ENCODE peak calls at places on chromosomes 5 and 9, in four cellular contexts. V is A549, P is uterus, R is IMR-90. K is an unnamed sample.

GRCh38 chr9:96317335-96317980 is 15.5 kb upstream of the HSD17B3 start:
- DNase-seq in P (peak; percentile 36), R (peak; percentile 70), V (peak; percentile 69), K (peak; percentile 38)

GRCh38 chr5:31854181-31854624 is 215.3 kb downstream of the PDZD2 start:
- DNase-seq in R (peak; percentile 26), V (no peak), P (peak; percentile 62), K (no peak)

GRCh38 chr5:172150514-172151425 is 37.3 kb downstream of the STK10 start:
- DNase-seq in P (no peak), V (no peak), R (peak; percentile 24), K (peak; percentile 70)

GRCh38 chr5:93294184-93294583 is 286.8 kb downstream of the NR2F1-AS1 start:
- DNase-seq in P (no peak), R (peak; percentile 63), V (no peak), K (no peak)

GRCh38 chr5:71586052-71586940 is 844 bp upstream of the MCCC2 start:
- DNase-seq in P (no peak), V (peak; percentile 24), R (peak; percentile 11), K (peak; percentile 45)

GRCh38 chr9:6938447-6938846 is 180.7 kb downstream of the KDM4C start:
- DNase-seq in R (peak; percentile 95), V (no peak), P (no peak), K (no peak)

GRCh38 chr9:112377087-112377486 is 2.8 kb upstream of the HSDL2 start:
- DNase-seq in R (no peak), V (no peak), P (no peak), K (no peak)

GRCh38 chr9:15509931-15510788 is 610 bp downstream of the PSIP1 start:
- DNase-seq in P (peak; percentile 39), R (no peak), V (peak; percentile 20), K (peak; percentile 27)

GRCh38 chr5:37756248-37756647 is 83.6 kb downstream of the GDNF start:
- DNase-seq in V (no peak), R (no peak), P (no peak), K (no peak)

GRCh38 chr9:129305246-129305645 is 127.2 kb upstream of the IER5L start:
- DNase-seq in V (no peak), P (no peak), R (no peak), K (peak; percentile 9)

GRCh38 chr5:109146611-109147010 is 263.2 kb downstream of the PJA2 start:
- DNase-seq in V (no peak), P (no peak), R (peak; percentile 42), K (no peak)
- TF ChIP-seq POLR2A in V (no peak), P (no peak), R (no peak), K (no peak)

GRCh38 chr9:8384126-8384525 is 584.5 kb upstream of the DMAC1 start:
- DNase-seq in R (no peak), V (no peak), P (no peak), K (no peak)
- H3K9me3 ChIP-seq in R (peaks cover 3% of the 10 kb centered on the region), V (no peaks in the 10 kb centered on the region), P (no peaks in the 10 kb centered on the region), K (no peaks in the 10 kb centered on the region)

DNA sequence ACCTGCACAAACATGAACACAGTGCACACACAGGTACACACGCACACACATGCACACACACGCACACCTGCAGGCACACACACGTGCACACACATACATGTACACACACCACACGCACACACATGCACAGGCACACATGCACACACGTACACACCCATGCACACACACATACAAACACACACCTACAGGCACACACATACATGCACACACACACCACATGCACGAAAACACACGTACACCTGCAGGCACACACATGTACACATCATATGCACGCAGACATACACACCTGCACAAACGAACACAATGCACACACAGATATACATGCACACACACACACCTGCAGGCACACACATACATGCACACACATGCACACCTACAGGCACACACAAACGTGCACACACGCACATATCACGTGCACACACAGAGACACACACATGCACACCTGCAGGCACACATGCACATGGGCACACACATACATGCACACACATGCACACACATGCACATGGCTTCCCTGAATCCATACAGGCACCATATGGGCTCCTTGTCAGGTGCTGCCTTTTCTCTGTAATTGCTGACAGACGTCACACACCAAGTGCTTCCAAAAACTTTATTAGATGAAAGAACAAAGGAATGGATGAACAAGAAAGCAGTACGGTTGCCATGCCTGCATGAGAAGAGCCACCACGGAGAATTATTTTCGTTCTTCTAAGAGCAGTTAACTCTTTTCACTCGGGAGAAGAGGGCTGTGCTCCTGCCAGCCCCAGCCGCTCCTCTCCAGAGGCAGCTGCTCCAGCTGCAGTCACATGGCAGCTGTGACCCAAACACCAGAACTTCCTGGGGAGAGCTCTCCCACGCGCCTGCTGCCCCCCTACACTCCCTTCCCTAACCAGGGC is 57.2 kb downstream of the EXD3 start:
- DNase-seq in R (no peak), V (no peak), P (peak; percentile 5), K (no peak)
- TF ChIP-seq POLR2A in R (no peak), V (peak; percentile 20), P (no peak), K (no peak)

GRCh38 chr5:165956854-165957253 is 2334.6 kb upstream of the WWC1 start:
- DNase-seq in P (no peak), R (no peak), V (no peak), K (no peak)
- H3K9me3 ChIP-seq in P (no peaks in the 10 kb centered on the region), R (peaks cover 3% of the 10 kb centered on the region), V (no peaks in the 10 kb centered on the region), K (no peaks in the 10 kb centered on the region)

GRCh38 chr5:83470516-83470915 is 1.0 kb upstream of the VCAN start:
- DNase-seq in P (no peak), R (no peak), V (no peak), K (no peak)

GRCh38 chr5:83470920-83471404 is 582 bp upstream of the VCAN start:
- DNase-seq in P (no peak), R (no peak), V (no peak), K (peak; percentile 19)

GRCh38 chr5:83472508-83473343 is 1.2 kb downstream of the VCAN start:
- DNase-seq in P (peak; percentile 33), R (no peak), V (peak; percentile 39), K (peak; percentile 46)

GRCh38 chr5:83472213-83472507 is 616 bp downstream of the VCAN start:
- DNase-seq in V (no peak), R (no peak), P (no peak), K (no peak)

GRCh38 chr5:83471405-83472212 is at the start of gene VCAN:
- DNase-seq in R (peak; percentile 82), P (peak; percentile 40), V (peak; percentile 47), K (peak; percentile 49)
- TF ChIP-seq POLR2A in R (peak; percentile 49), P (no peak), V (peak; percentile 27), K (peak; percentile 56)

DNA sequence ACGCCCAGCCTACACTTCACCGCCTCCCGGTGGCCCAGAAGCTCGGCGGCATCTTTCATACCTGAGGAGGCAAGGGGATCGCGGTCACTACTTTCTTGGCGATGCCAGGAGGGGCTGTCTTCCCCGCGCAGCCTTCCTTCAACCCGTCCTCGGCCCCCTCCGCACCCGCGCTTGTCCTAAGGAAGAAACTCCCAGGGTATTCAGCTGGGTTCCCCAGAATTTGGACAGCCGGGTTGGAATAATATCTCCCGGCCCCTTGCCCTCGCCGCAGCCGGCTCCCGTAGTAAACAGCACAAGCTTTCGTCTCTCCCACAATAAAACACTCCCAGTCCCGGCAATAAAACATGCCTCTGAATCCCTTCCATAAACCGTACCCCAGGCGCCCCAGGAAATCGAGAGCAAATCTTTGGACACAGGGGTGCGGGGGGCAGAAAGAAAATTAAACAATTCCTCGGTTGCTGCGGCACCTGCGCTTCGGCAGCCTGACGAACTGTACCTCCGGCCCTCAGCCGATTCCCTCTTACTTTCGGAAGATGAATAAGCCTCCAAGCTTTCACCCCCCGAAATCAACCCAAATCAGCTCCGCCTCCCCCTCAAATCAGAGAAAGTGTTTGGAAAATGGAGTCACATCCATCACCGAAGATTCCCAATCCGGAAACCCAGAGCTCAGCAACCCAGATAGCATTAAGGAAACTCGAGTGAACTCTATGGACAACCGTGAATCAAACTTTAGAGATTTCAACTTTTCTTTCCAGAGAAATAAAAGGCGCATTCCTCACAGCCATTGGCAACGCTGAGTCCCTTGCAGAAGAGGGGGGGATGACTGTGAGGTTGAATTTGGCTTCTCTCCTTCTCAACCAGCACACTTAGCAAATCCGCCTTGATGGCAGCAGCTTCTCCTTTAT is 1.1 kb downstream of the OTP start:
- DNase-seq in V (no peak), P (no peak), R (no peak), K (no peak)
- H3K9me3 ChIP-seq in V (no peaks in the 10 kb centered on the region), P (no peaks in the 10 kb centered on the region), R (peaks cover 22% of the 10 kb centered on the region), K (no peaks in the 10 kb centered on the region)

DNA sequence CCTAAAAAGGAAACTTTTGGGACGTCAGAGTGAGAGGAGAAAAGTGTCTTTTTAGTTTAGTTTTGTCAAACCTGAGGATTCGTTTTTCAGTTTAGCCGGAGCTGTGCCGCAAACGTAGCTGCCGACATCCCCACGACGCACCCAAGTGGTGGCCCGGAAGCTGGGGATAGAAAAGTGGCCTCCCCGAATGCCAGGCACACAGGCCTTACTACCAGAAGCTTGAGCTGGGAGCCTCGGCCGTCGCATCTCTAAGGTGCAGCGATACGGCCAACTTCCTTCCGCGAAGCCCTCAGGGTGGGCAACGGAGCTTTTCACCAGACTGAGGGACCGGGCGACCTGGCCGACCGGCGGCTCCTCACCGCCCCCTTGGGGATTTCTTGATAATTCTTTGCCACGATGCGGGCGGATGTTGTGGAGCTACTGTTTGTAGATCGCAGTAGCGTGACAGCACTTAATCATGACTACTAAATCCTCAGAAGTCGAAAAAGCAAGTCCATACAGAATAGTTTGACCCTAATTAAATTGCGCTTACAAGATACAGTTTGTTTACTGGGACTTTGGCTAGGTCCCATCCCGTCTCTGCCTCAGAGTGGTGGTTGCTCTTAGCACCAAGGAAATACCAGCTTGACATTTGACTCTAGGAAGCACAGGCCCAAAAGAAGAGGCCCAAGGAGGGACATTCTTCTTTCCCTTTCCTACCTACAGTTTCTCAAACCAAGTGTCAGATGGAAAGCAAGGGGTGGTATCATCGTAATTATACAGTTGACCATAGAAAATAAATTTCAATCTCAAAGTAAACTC is 584 bp upstream of the TMEM267 start:
- DNase-seq in P (peak; percentile 77), R (peak; percentile 82), V (peak; percentile 85), K (peak; percentile 84)
- TF ChIP-seq POLR2A in P (no peak), R (no peak), V (no peak), K (no peak)

GRCh38 chr9:35555246-35555701 is 49.8 kb upstream of the TESK1 start:
- DNase-seq in R (no peak), P (no peak), V (no peak), K (no peak)

GRCh38 chr9:35552376-35552775 is 52.7 kb upstream of the TESK1 start:
- DNase-seq in V (no peak), R (peak; percentile 33), P (no peak), K (no peak)

GRCh38 chr9:35555881-35556280 is 49.2 kb upstream of the TESK1 start:
- DNase-seq in V (no peak), P (no peak), R (no peak), K (no peak)

GRCh38 chr9:35552837-35553236 is 52.2 kb upstream of the TESK1 start:
- DNase-seq in R (peak; percentile 55), P (no peak), V (no peak), K (no peak)

GRCh38 chr9:35553670-35554543 is 51.2 kb upstream of the TESK1 start:
- DNase-seq in V (peak; percentile 85), R (peak; percentile 73), P (peak; percentile 78), K (peak; percentile 80)
- H3K9me3 ChIP-seq in V (no peaks in the 10 kb centered on the region), R (no peaks in the 10 kb centered on the region), P (no peaks in the 10 kb centered on the region), K (no peaks in the 10 kb centered on the region)

K was measured in adrenal gland.